ENCODE peak calls at places on chromosomes 13 and 19, in four cellular contexts. G is NCI-H345; O is CD4-positive, CD25-positive, alpha-beta regulatory T cell; E is heart right ventricle. A is an unnamed sample.

GRCh38 chr13:99161512-99161911 is 39.1 kb upstream of the UBAC2 start:
- DNase-seq in G (no peak), O (no peak), E (no peak), A (no peak)

GRCh38 chr13:44668707-44669106 is 92.6 kb upstream of the TSC22D1 start:
- DNase-seq in G (no peak), O (no peak), E (no peak), A (no peak)

GRCh38 chr19:58547323-58548312 is 3.8 kb downstream of the TRIM28 start:
- DNase-seq in G (no peak), O (no peak), E (no peak), A (no peak)

GRCh38 chr13:109387438-109387837 is 398.9 kb downstream of the IRS2 start:
- DNase-seq in G (no peak), O (no peak), E (no peak), A (no peak)

GRCh38 chr19:50315773-50316448 is 13.3 kb downstream of the KCNC3 start:
- DNase-seq in G (peak; percentile 40), O (no peak), E (no peak), A (no peak)

GRCh38 chr13:44276061-44276460 is 97.6 kb upstream of the SERP2 start:
- DNase-seq in G (no peak), O (no peak), E (no peak), A (no peak)

GRCh38 chr19:50836543-50837195 is 3.3 kb upstream of the KLK15 start:
- DNase-seq in G (no peak), O (no peak), E (no peak), A (no peak)

GRCh38 chr13:57569981-57570380 is 61.6 kb upstream of the PCDH17 start:
- DNase-seq in G (no peak), O (no peak), E (no peak), A (no peak)

GRCh38 chr19:45637890-45638667 is 1.1 kb downstream of the EML2 start:
- DNase-seq in G (no peak), O (no peak), E (no peak), A (no peak)

GRCh38 chr19:20860339-20860738 is 62.7 kb upstream of the ZNF85 start:
- DNase-seq in G (no peak), O (no peak), E (no peak), A (no peak)

GRCh38 chr13:98180092-98180491 is 3.0 kb upstream of the RNF113B start:
- DNase-seq in G (no peak), O (no peak), E (no peak), A (no peak)

GRCh38 chr13:36163809-36164308 is 32.7 kb upstream of the DCLK1 start:
- DNase-seq in G (peak; percentile 70), O (no peak), E (peak; percentile 40), A (peak; percentile 77)

GRCh38 chr13:79336971-79337370 is 69.1 kb downstream of the RBM26 start:
- DNase-seq in G (no peak), O (no peak), E (no peak), A (no peak)

GRCh38 chr19:1250374-1251232 is 2.2 kb downstream of the MIDN start:
- DNase-seq in G (peak; percentile 48), O (peak; percentile 61), E (peak; percentile 76), A (no peak)

GRCh38 chr19:41646589-41647204 is 19.8 kb upstream of the CEACAM4 start:
- DNase-seq in G (no peak), O (no peak), E (no peak), A (no peak)

GRCh38 chr19:664913-665443 is 2.0 kb upstream of the RNF126 start:
- DNase-seq in G (peak; percentile 87), O (peak; percentile 73), E (peak; percentile 80), A (peak; percentile 67)

GRCh38 chr13:28530729-28531194 is 35.8 kb upstream of the FLT1 start:
- DNase-seq in G (no peak), O (no peak), E (no peak), A (no peak)

GRCh38 chr13:52104624-52105023 is 24.2 kb downstream of the NEK5 start:
- DNase-seq in G (no peak), O (no peak), E (no peak), A (no peak)

GRCh38 chr13:76709851-76710250 is 176.4 kb downstream of the KCTD12 start:
- DNase-seq in G (no peak), O (no peak), E (no peak), A (no peak)

GRCh38 chr19:47284324-47284899 is 9.7 kb downstream of the INAFM1 start:
- DNase-seq in G (peak; percentile 55), O (peak; percentile 40), E (peak; percentile 55), A (peak; percentile 36)

A was measured in NCI-H2029.